ENCODE peak calls at places on chromosomes 1 and 21, in five cellular contexts. Z, Q, G, R and S are unnamed samples.

GRCh38 chr1:77322061-77322900 is 40.5 kb downstream of the AK5 start:
- DNase-seq in Z (no peak), Q (no peak), G (no peak), R (no peak), S (no peak)

GRCh38 chr1:206907304-206907991 is 10.2 kb downstream of the IL24 start:
- DNase-seq in Z (peak; percentile 51), Q (no peak), G (no peak), R (peak; percentile 41), S (no peak)

GRCh38 chr1:27306892-27307850 is 14.8 kb upstream of the TMEM222 start:
- DNase-seq in Z (no peak), Q (no peak), G (no peak), R (no peak), S (no peak)

GRCh38 chr1:245126530-245126929 is 28.3 kb upstream of the KIF26B start:
- DNase-seq in Z (no peak), Q (no peak), G (no peak), R (no peak), S (no peak)

GRCh38 chr1:246647513-246647912 is 76.7 kb upstream of the SCCPDH start:
- DNase-seq in Z (no peak), Q (no peak), G (no peak), R (no peak), S (no peak)

GRCh38 chr1:228781801-228782661 is 46.8 kb downstream of the RHOU start:
- DNase-seq in Z (no peak), Q (no peak), G (no peak), R (no peak), S (no peak)

GRCh38 chr1:48006318-48006717 is 9.1 kb upstream of the TRABD2B start:
- DNase-seq in Z (no peak), Q (no peak), G (no peak), R (no peak), S (no peak)

GRCh38 chr1:94285026-94285654 is 47.8 kb upstream of the ARHGAP29 start:
- DNase-seq in Z (no peak), Q (no peak), G (no peak), R (no peak), S (no peak)

GRCh38 chr1:234114648-234115307 is 210.3 kb downstream of the SLC35F3 start:
- DNase-seq in Z (no peak), Q (peak; percentile 46), G (no peak), R (peak; percentile 54), S (no peak)

GRCh38 chr1:46616277-46617107 is at the start of gene MOB3C:
- DNase-seq in Z (peak; percentile 75), Q (peak; percentile 44), G (peak; percentile 44), R (peak; percentile 89), S (peak; percentile 54)

GRCh38 chr1:38266197-38266520 is 219.6 kb upstream of the POU3F1 start:
- DNase-seq in Z (no peak), Q (no peak), G (no peak), R (no peak), S (no peak)

GRCh38 chr1:64469977-64470669 is at the start of gene CACHD1:
- DNase-seq in Z (peak; percentile 83), Q (peak; percentile 62), G (peak; percentile 11), R (peak; percentile 95), S (peak; percentile 36)

GRCh38 chr21:45630066-45630694 is 13.3 kb upstream of the PCBP3 start:
- DNase-seq in Z (no peak), Q (no peak), G (no peak), R (no peak), S (no peak)

GRCh38 chr21:30580132-30580531 is 10.1 kb downstream of the KRTAP22-2 start:
- DNase-seq in Z (no peak), Q (no peak), G (no peak), R (no peak), S (no peak)

GRCh38 chr1:201728731-201729130 is 100.2 kb upstream of the IPO9 start:
- DNase-seq in Z (no peak), Q (no peak), G (no peak), R (no peak), S (no peak)

GRCh38 chr1:109838838-109839240 is 71.8 kb upstream of the CSF1 start:
- DNase-seq in Z (no peak), Q (no peak), G (no peak), R (no peak), S (no peak)

GRCh38 chr1:22309572-22309971 is 142.1 kb upstream of the ZBTB40 start:
- DNase-seq in Z (no peak), Q (no peak), G (no peak), R (no peak), S (no peak)

GRCh38 chr1:8468751-8469150 is 150.8 kb downstream of the SLC45A1 start:
- DNase-seq in Z (no peak), Q (no peak), G (no peak), R (no peak), S (no peak)

GRCh38 chr1:196207624-196208204 is 400.5 kb downstream of the KCNT2 start:
- DNase-seq in Z (no peak), Q (no peak), G (no peak), R (no peak), S (no peak)

GRCh38 chr1:72442251-72442650 is 159.9 kb upstream of the NEGR1 start:
- DNase-seq in Z (no peak), Q (no peak), G (no peak), R (no peak), S (no peak)

GRCh38 chr1:6261615-6261995 is 707 bp upstream of the GPR153 start:
- DNase-seq in Z (no peak), Q (no peak), G (no peak), R (peak; percentile 79), S (no peak)

GRCh38 chr1:37661401-37661800 is 26.7 kb upstream of the RSPO1 start:
- DNase-seq in Z (no peak), Q (no peak), G (no peak), R (no peak), S (no peak)

GRCh38 chr1:20032425-20032824 is 37.6 kb upstream of the PLA2G5 start:
- DNase-seq in Z (no peak), Q (no peak), G (no peak), R (no peak), S (no peak)

GRCh38 chr1:13770769-13771168 is 70.8 kb downstream of the PRDM2 start:
- DNase-seq in Z (no peak), Q (no peak), G (no peak), R (no peak), S (no peak)

GRCh38 chr1:22526098-22526497 is 37.2 kb upstream of the EPHA8 start:
- DNase-seq in Z (no peak), Q (no peak), G (no peak), R (no peak), S (no peak)

GRCh38 chr1:109542657-109543056 is 3.0 kb downstream of the GPR61 start:
- DNase-seq in Z (no peak), Q (no peak), G (no peak), R (no peak), S (no peak)

GRCh38 chr1:213277036-213277435 is 226.0 kb downstream of the RPS6KC1 start:
- DNase-seq in Z (no peak), Q (no peak), G (no peak), R (no peak), S (no peak)

GRCh38 chr21:39673163-39673562 is 60.4 kb downstream of the B3GALT5 start:
- DNase-seq in Z (no peak), Q (no peak), G (no peak), R (no peak), S (no peak)